ENCODE peak calls at places on chromosomes 16 and 17, in five cellular contexts. I is HS-27A; M is globus pallidus; G is GM12864; F is effector memory CD4-positive, alpha-beta T cell. E is an unnamed sample.

GRCh38 chr17:40065041-40065770 is 2.4 kb downstream of the THRA start:
- DNase-seq in M (peak; percentile 61), F (no peak), G (no peak), I (no peak), E (no peak)

GRCh38 chr17:16935786-16936185 is 36.1 kb downstream of the TNFRSF13B start:
- DNase-seq in G (no peak), M (no peak), F (no peak), I (no peak), E (no peak)

GRCh38 chr17:82030470-82031302 is 792 bp upstream of the RAC3 start:
- DNase-seq in M (peak; percentile 66), F (peak; percentile 73), I (no peak), G (no peak), E (no peak)

GRCh38 chr17:35404360-35404759 is 27.9 kb downstream of the SLFN12 start:
- DNase-seq in M (no peak), F (no peak), G (no peak), I (no peak), E (peak; percentile 0)

GRCh38 chr17:45263477-45263860 is 1.6 kb upstream of the SPATA32 start:
- DNase-seq in G (no peak), M (no peak), I (no peak), F (no peak), E (no peak)

GRCh38 chr17:60095830-60096229 is 17.1 kb upstream of the HEATR6 start:
- DNase-seq in F (no peak), I (no peak), G (no peak), M (no peak), E (no peak)

GRCh38 chr16:14146445-14146844 is 75.3 kb downstream of the MRTFB start:
- DNase-seq in M (no peak), I (no peak), F (no peak), G (no peak), E (no peak)

GRCh38 chr17:77834170-77835115 is 124.1 kb upstream of the TNRC6C start:
- DNase-seq in M (no peak), G (no peak), I (no peak), F (peak; percentile 25), E (no peak)

GRCh38 chr17:48597492-48597774 is 3.9 kb upstream of the HOXB5 start:
- DNase-seq in F (no peak), M (no peak), G (no peak), I (no peak), E (no peak)

GRCh38 chr17:67759355-67760171 is 41.8 kb downstream of the NOL11 start:
- DNase-seq in I (no peak), G (no peak), F (no peak), M (no peak), E (no peak)

GRCh38 chr16:30651124-30652004 is 604 bp downstream of the PRR14 start:
- DNase-seq in F (peak; percentile 77), I (no peak), M (peak; percentile 57), G (no peak), E (no peak)

GRCh38 chr16:85810742-85811115 is 11.2 kb downstream of the COX4I1 start:
- DNase-seq in I (no peak), G (no peak), M (no peak), F (no peak), E (no peak)

GRCh38 chr17:61833536-61834203 is 29.7 kb downstream of the BRIP1 start:
- DNase-seq in I (peak; percentile 41), M (no peak), G (no peak), F (no peak), E (peak; percentile 66)

GRCh38 chr16:58455750-58456149 is 44.2 kb upstream of the NDRG4 start:
- DNase-seq in I (no peak), F (no peak), G (no peak), M (no peak), E (no peak)

GRCh38 chr17:1577186-1577585 is 14.6 kb upstream of the PITPNA start:
- DNase-seq in M (peak; percentile 83), I (no peak), G (no peak), F (no peak), E (peak; percentile 49)

GRCh38 chr16:59192551-59193199 is 458.6 kb upstream of the GOT2 start:
- DNase-seq in G (peak; percentile 3), I (peak; percentile 22), M (peak; percentile 11), F (no peak), E (no peak)

GRCh38 chr16:57619606-57620315 is 8.7 kb upstream of the ADGRG1 start:
- DNase-seq in I (no peak), F (no peak), G (no peak), M (no peak), E (no peak)

GRCh38 chr16:52812945-52813556 is 239.6 kb downstream of the CHD9NB start:
- DNase-seq in I (peak; percentile 71), G (no peak), M (no peak), F (no peak), E (peak; percentile 9)

GRCh38 chr16:67917140-67917851 is 14.4 kb downstream of the CTRL start:
- DNase-seq in G (no peak), F (no peak), M (peak; percentile 69), I (no peak), E (no peak)

GRCh38 chr17:79740413-79740812 is 9.7 kb downstream of the ENPP7 start:
- DNase-seq in I (no peak), G (no peak), M (no peak), F (no peak), E (no peak)

GRCh38 chr16:88634141-88634993 is 4.0 kb upstream of the IL17C start:
- DNase-seq in G (no peak), I (no peak), M (no peak), F (peak; percentile 30), E (no peak)

GRCh38 chr17:1154704-1155103 is 25.1 kb downstream of the ABR start:
- DNase-seq in I (no peak), F (no peak), M (peak; percentile 81), G (no peak), E (no peak)

GRCh38 chr17:71224824-71225575 is 895.8 kb upstream of the SOX9 start:
- DNase-seq in I (no peak), G (no peak), F (no peak), M (no peak), E (no peak)

GRCh38 chr17:48647103-48647963 is 21.2 kb upstream of the HOXB9 start:
- DNase-seq in F (no peak), G (no peak), M (no peak), I (no peak), E (no peak)

GRCh38 chr17:38704645-38705522 is at the start of gene MLLT6:
- DNase-seq in G (no peak), F (peak; percentile 73), I (no peak), M (peak; percentile 82), E (peak; percentile 24)

GRCh38 chr16:49312389-49312990 is 30.9 kb upstream of the CBLN1 start:
- DNase-seq in G (no peak), I (no peak), M (no peak), F (no peak), E (no peak)

E was measured in HS-5.